ENCODE peak calls at places on chromosome 21, in four cellular contexts. U is IMR-90, L is H9, K is mesendoderm. W is an unnamed sample.

GRCh38 chr21:35637431-35637830 is 422.9 kb downstream of the SETD4 start:
- DNase-seq in U (peak), L (no peak), K (no peak), W (no peak)

GRCh38 chr21:31030367-31031106 is 7.7 kb downstream of the KRTAP19-8 start:
- DNase-seq in U (no peak), L (no peak), K (no peak), W (no peak)

GRCh38 chr21:35581640-35582039 is 478.7 kb downstream of the SETD4 start:
- DNase-seq in U (no peak), L (no peak), K (no peak), W (no peak)

GRCh38 chr21:33760641-33761103 is 118.4 kb downstream of the ITSN1 start:
- DNase-seq in U (peak), L (no peak), K (no peak), W (no peak)

GRCh38 chr21:35410123-35410522 is 361.0 kb upstream of the RUNX1 start:
- DNase-seq in U (no peak), L (no peak), K (no peak), W (no peak)

GRCh38 chr21:32554832-32555436 is 30.4 kb downstream of the TCP10L start:
- DNase-seq in U (peak), L (no peak), K (no peak), W (no peak)

GRCh38 chr21:41360072-41360821 is 1.6 kb upstream of the MX2 start:
- DNase-seq in U (peak), L (peak), K (peak), W (no peak)

GRCh38 chr21:32626633-32627196 is 14.5 kb upstream of the CFAP298 start:
- DNase-seq in U (peak), L (no peak), K (no peak), W (no peak)

GRCh38 chr21:16205527-16205926 is 475.7 kb downstream of the USP25 start:
- DNase-seq in U (no peak), L (no peak), K (no peak), W (no peak)

GRCh38 chr21:32772281-32773047 is 909 bp upstream of the PAXBP1 start:
- DNase-seq in U (peak), L (no peak), K (peak), W (no peak)

GRCh38 chr21:24509131-24509530 is 1098.2 kb downstream of the MRPL39 start:
- DNase-seq in U (no peak), L (no peak), K (no peak), W (no peak)

GRCh38 chr21:28903448-28903847 is 89.2 kb downstream of the LTN1 start:
- DNase-seq in U (no peak), L (no peak), K (no peak), W (no peak)

GRCh38 chr21:23607782-23608181 is 1999.5 kb downstream of the MRPL39 start:
- DNase-seq in U (no peak), L (no peak), K (no peak), W (no peak)

GRCh38 chr21:34351786-34352241 is 12.0 kb upstream of the KCNE2 start:
- DNase-seq in U (peak), L (no peak), K (peak), W (no peak)

GRCh38 chr21:30408782-30409494 is 13.1 kb downstream of the KRTAP13-1 start:
- DNase-seq in U (no peak), L (peak), K (peak), W (peak)

GRCh38 chr21:38804030-38804616 is 1.6 kb upstream of the ETS2 start:
- DNase-seq in U (peak), L (no peak), K (no peak), W (no peak)

GRCh38 chr21:38806153-38806941 is 618 bp downstream of the ETS2 start:
- DNase-seq in U (no peak), L (no peak), K (no peak), W (no peak)

GRCh38 chr21:38803075-38803474 is 2.7 kb upstream of the ETS2 start:
- DNase-seq in U (no peak), L (no peak), K (no peak), W (no peak)

GRCh38 chr21:38805282-38806152 is at the start of gene ETS2:
- DNase-seq in U (peak), L (peak), K (peak), W (peak)

GRCh38 chr21:38804617-38805281 is 980 bp upstream of the ETS2 start:
- DNase-seq in U (peak), L (peak), K (no peak), W (peak)
- H3K27ac ChIP-seq in U (peak), L (no peak), K (peak), W (no peak)

GRCh38 chr21:44354001-44354405 is 582 bp downstream of the TRPM2 start:
- DNase-seq in U (no peak), L (no peak), K (no peak), W (no peak)
- H3K56ac ChIP-seq in U (no peak), L (no peak), K (no peak), W (no peak)

GRCh38 chr21:18468775-18469174 is 65.2 kb upstream of the TMPRSS15 start:
- DNase-seq in U (no peak), L (no peak), K (no peak), W (no peak)
- H3K27ac ChIP-seq in U (no peak), L (no peak), K (no peak), W (no peak)

DNA sequence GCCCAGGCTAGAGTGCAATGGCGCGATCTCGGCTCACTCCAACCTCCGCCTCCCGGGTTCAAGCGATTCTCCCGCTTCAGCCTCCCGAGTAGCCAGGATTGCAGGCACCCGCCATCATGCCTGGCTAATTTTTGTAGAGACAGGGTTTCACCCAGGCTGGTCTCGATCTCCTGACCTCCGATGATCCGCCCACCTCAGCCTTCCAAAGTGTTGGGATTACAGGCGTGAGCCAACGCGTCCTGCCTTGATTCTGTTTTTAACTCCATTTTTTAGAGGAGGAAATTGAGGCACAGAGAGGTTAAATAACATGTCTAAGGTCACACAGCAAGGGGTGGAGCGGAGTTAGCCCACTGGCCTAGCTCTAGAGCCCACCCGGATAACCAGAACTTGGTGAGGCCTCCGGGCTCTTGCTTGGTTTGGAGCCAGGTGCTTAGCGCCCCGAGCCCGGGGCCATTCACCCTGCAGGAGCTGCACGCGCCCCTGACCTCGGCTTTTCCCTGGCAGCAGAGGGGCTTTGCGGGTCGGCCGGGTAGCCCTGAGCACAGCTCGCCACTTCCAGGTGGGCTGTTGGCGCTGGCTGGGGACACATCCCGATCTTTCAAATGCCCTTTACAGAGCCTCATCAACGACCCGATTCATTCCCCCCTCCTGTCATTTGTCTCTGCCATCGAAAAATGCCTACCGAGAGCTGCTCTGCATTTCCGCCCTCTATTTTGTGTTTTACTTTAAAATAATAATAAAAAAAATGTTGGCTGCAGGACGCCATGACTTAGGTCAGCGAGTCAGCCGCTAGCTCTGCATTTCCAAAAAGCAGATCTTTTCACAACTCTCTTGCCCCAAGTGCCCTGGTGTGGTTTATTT is 11.2 kb downstream of the SIM2 start:
- DNase-seq in U (no peak), L (peak), K (no peak), W (no peak)
- H3K56ac ChIP-seq in U (no peak), L (no peak), K (peak), W (no peak)

DNA sequence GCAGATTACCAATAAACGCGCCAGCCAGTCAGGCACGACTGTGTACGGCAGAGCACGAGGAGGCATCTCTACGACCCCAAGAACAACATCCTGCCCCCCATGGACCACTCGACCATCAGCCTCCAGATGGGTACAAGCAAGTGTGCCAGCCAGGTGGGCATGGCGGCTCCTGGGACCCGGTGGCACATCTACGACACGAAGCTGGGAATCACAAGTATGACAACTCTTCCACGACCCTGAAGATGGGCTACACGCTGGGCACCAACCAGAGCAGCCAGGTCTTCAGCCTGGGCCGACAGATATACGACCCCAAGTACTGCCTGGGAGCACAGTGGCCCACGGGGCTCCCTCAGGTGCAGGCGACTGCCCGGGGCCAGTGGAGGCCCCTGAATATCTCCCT is 217.6 kb downstream of the POTED start:
- DNase-seq in U (no peak), L (no peak), K (no peak), W (no peak)
- H3K27ac ChIP-seq in U (no peak), L (no peak), K (no peak), W (no peak)

DNA sequence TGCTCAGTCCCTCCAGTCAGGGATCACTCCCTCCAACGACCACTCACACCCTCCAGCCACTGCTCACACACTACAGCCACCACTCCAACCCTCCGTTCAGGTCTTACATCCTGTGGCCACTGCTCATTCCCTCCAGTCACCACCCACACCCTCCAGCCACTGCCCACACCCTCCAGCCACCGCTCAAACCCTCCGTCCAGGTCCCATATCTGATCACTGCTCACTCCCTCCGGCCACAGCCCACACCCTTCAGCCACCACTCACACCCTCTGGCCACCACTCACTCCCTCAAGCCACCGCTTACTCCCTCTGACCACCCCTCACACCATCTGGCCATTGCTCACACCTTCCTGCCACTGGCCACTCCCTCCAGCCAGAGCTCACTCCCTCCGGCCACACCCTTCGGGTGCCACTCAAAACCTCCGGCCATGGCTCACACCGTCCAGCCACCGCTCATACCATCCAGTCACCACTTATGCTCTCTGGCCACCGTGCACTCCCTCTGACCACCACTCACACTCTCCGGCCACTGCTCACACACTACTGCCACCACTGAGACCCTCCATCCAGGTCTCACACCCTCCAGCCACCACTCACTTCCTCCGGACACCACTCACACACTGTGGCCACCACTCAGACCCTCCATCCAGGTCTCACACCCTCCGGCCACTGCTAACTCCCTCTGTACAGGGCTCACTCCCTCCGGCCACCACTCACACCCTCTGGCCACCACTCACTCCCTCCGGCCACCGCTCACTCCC is 4.7 kb upstream of the TFF1 start:
- DNase-seq in U (no peak), L (no peak), K (no peak), W (no peak)
- H3K56ac ChIP-seq in U (no peak), L (no peak), K (no peak), W (no peak)

GRCh38 chr21:26448751-26449150 is 124.3 kb downstream of the CYYR1 start:
- DNase-seq in U (no peak), L (no peak), K (no peak), W (no peak)
- H3K27ac ChIP-seq in U (no peak), L (no peak), K (no peak), W (no peak)

GRCh38 chr21:20814090-20814489 is 184.1 kb upstream of the NCAM2 start:
- DNase-seq in U (no peak), L (no peak), K (no peak), W (no peak)

GRCh38 chr21:20811702-20812101 is 186.5 kb upstream of the NCAM2 start:
- DNase-seq in U (no peak), L (no peak), K (no peak), W (no peak)
- H3K56ac ChIP-seq in U (no peak), L (no peak), K (no peak), W (no peak)

DNA sequence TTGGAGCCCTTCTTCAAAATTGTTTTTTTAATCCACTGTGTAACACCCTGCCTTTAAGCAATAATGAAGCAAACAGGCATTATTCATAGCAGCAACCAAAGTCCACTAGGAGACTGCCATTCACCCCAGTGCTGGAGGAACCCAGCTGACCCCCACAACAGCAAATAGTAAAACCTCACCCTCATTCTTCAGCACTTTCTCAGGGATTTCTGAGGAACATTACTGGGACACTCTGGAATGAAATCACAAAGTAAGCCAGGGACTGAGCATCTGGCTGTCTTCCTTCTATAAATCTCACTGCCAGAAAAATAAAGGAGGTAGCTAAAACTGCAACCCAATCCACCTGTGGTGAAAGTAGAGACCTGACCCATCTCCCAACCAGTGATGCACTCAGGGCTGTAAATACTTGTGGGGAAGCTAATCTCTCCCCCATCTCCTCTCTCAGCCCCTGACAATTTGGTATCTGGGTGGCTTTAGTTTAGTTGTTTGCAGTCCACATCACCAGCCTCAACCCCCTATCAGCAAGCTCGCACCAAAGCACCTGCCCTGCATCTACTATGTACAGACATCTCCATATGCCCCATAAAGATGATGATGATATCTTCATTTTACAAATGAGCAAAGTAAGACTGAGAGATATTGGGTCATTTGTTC is 47.1 kb downstream of the COL6A1 start:
- DNase-seq in U (peak), L (no peak), K (no peak), W (no peak)
- H3K27ac ChIP-seq in U (peak), L (no peak), K (no peak), W (no peak)

W was measured in H1.